ENCODE peak calls at places on chromosomes 11 and 22, in seven cellular contexts. One of them, this sample, is unnamed.

GRCh38 chr22:19889951-19890350 is 35.3 kb upstream of the GNB1L start:
- DNase-seq in HCT116: no peak
- DNase-seq in SK-N-SH: no peak
- DNase-seq in H1: no peak
- DNase-seq in HepG2: no peak
- DNase-seq in K562: no peak
- DNase-seq in GM12878: no peak
- DNase-seq in this sample: no peak

GRCh38 chr11:19817870-19818269 is 105.2 kb downstream of the NAV2 start:
- DNase-seq in HCT116: no peak
- DNase-seq in SK-N-SH: no peak
- DNase-seq in H1: peak; percentile 51
- DNase-seq in HepG2: no peak
- DNase-seq in K562: no peak
- DNase-seq in GM12878: no peak
- DNase-seq in this sample: no peak

GRCh38 chr11:76610871-76611475 is 59.6 kb downstream of the LRRC32 start:
- DNase-seq in HCT116: no peak
- DNase-seq in SK-N-SH: peak; percentile 84
- DNase-seq in H1: no peak
- DNase-seq in HepG2: no peak
- DNase-seq in K562: no peak
- DNase-seq in GM12878: no peak
- DNase-seq in this sample: no peak

GRCh38 chr11:47946682-47947575 is 33.4 kb upstream of the PTPRJ start:
- DNase-seq in HCT116: peak; percentile 84
- DNase-seq in SK-N-SH: no peak
- DNase-seq in H1: no peak
- DNase-seq in HepG2: no peak
- DNase-seq in K562: peak; percentile 85
- DNase-seq in GM12878: no peak
- DNase-seq in this sample: peak; percentile 69

GRCh38 chr11:44505591-44506054 is 59.8 kb upstream of the CD82 start:
- DNase-seq in HCT116: no peak
- DNase-seq in SK-N-SH: no peak
- DNase-seq in H1: no peak
- DNase-seq in HepG2: no peak
- DNase-seq in K562: no peak
- DNase-seq in GM12878: no peak
- DNase-seq in this sample: peak; percentile 27

GRCh38 chr11:44404736-44405395 is 94.9 kb upstream of the ALX4 start:
- DNase-seq in HCT116: no peak
- DNase-seq in SK-N-SH: no peak
- DNase-seq in H1: no peak
- DNase-seq in HepG2: no peak
- DNase-seq in K562: no peak
- DNase-seq in GM12878: no peak
- DNase-seq in this sample: no peak

GRCh38 chr11:28566643-28567042 is 458.5 kb downstream of the METTL15 start:
- DNase-seq in HCT116: peak; percentile 52
- DNase-seq in SK-N-SH: peak; percentile 1
- DNase-seq in H1: peak; percentile 41
- DNase-seq in HepG2: no peak
- DNase-seq in K562: peak; percentile 7
- DNase-seq in GM12878: no peak
- DNase-seq in this sample: no peak

GRCh38 chr11:75096456-75097172 is at the start of gene OR2AT4:
- DNase-seq in HCT116: no peak
- DNase-seq in SK-N-SH: no peak
- DNase-seq in H1: no peak
- DNase-seq in HepG2: no peak
- DNase-seq in K562: peak; percentile 41
- DNase-seq in GM12878: no peak
- DNase-seq in this sample: no peak

GRCh38 chr22:33110562-33111163 is 52.5 kb upstream of the SYN3 start:
- DNase-seq in HCT116: no peak
- DNase-seq in SK-N-SH: no peak
- DNase-seq in H1: no peak
- DNase-seq in HepG2: no peak
- DNase-seq in K562: no peak
- DNase-seq in GM12878: no peak
- DNase-seq in this sample: no peak

GRCh38 chr11:134537296-134537695 is 125.3 kb upstream of the B3GAT1 start:
- DNase-seq in HCT116: no peak
- DNase-seq in SK-N-SH: no peak
- DNase-seq in H1: no peak
- DNase-seq in HepG2: no peak
- DNase-seq in K562: no peak
- DNase-seq in GM12878: no peak
- DNase-seq in this sample: no peak
- TF ChIP-seq JUND in HCT116: no peak
- TF ChIP-seq JUND in SK-N-SH: no peak
- TF ChIP-seq JUND in H1: no peak
- TF ChIP-seq JUND in HepG2: no peak
- TF ChIP-seq JUND in K562: no peak
- TF ChIP-seq JUND in GM12878: no peak
- TF ChIP-seq JUND in this sample: no peak

GRCh38 chr11:116890193-116890592 is 52.8 kb upstream of the APOA1 start:
- DNase-seq in HCT116: no peak
- DNase-seq in SK-N-SH: no peak
- DNase-seq in H1: no peak
- DNase-seq in HepG2: no peak
- DNase-seq in K562: no peak
- DNase-seq in GM12878: peak; percentile 26
- DNase-seq in this sample: no peak

GRCh38 chr11:116882386-116882785 is 45.0 kb upstream of the APOA1 start:
- DNase-seq in HCT116: peak; percentile 13
- DNase-seq in SK-N-SH: no peak
- DNase-seq in H1: no peak
- DNase-seq in HepG2: no peak
- DNase-seq in K562: no peak
- DNase-seq in GM12878: no peak
- DNase-seq in this sample: no peak

GRCh38 chr11:116888884-116889549 is 51.6 kb upstream of the APOA1 start:
- DNase-seq in HCT116: no peak
- DNase-seq in SK-N-SH: no peak
- DNase-seq in H1: no peak
- DNase-seq in HepG2: peak; percentile 24
- DNase-seq in K562: no peak
- DNase-seq in GM12878: peak; percentile 4
- DNase-seq in this sample: no peak

GRCh38 chr11:116887909-116888556 is 50.6 kb upstream of the APOA1 start:
- DNase-seq in HCT116: no peak
- DNase-seq in SK-N-SH: no peak
- DNase-seq in H1: no peak
- DNase-seq in HepG2: no peak
- DNase-seq in K562: no peak
- DNase-seq in GM12878: no peak
- DNase-seq in this sample: no peak

DNA sequence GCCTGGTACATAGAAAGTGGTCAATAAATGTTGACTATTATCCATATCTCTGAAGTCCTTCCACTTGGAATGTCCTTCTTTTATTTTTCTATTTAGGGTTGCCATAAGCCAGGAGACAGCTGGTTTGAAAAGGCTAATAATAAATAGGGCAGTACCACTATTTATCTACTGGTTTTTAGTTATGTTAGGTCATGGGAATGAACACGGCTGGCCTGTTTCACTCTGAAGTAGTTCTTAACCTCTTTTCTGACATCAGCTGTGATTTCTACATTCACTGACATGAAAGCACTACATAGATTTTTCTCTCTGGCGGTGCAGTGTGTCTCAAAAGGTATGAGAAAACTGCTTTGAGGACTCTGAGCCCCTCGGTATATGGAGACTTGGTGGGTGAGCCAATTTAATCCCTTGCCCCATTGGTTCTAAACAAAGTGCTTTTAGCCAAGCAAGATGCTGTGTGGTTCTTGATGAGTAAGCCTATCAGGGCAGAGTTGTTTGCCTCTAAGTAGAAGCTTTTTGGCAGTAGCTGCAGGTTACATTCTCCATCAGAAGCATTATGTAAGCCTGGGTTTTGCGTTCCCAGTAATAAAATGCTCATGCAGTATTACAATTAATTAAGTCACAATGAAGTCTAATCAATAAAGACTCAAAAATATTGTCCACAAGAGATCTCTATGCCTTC is 48.7 kb upstream of the APOA1 start:
- DNase-seq in HCT116: no peak
- DNase-seq in SK-N-SH: no peak
- DNase-seq in H1: no peak
- DNase-seq in HepG2: no peak
- DNase-seq in K562: no peak
- DNase-seq in GM12878: no peak
- DNase-seq in this sample: no peak
- TF ChIP-seq JUND in HCT116: no peak
- TF ChIP-seq JUND in SK-N-SH: no peak
- TF ChIP-seq JUND in H1: no peak
- TF ChIP-seq JUND in HepG2: no peak
- TF ChIP-seq JUND in K562: no peak
- TF ChIP-seq JUND in GM12878: no peak
- TF ChIP-seq JUND in this sample: no peak

DNA sequence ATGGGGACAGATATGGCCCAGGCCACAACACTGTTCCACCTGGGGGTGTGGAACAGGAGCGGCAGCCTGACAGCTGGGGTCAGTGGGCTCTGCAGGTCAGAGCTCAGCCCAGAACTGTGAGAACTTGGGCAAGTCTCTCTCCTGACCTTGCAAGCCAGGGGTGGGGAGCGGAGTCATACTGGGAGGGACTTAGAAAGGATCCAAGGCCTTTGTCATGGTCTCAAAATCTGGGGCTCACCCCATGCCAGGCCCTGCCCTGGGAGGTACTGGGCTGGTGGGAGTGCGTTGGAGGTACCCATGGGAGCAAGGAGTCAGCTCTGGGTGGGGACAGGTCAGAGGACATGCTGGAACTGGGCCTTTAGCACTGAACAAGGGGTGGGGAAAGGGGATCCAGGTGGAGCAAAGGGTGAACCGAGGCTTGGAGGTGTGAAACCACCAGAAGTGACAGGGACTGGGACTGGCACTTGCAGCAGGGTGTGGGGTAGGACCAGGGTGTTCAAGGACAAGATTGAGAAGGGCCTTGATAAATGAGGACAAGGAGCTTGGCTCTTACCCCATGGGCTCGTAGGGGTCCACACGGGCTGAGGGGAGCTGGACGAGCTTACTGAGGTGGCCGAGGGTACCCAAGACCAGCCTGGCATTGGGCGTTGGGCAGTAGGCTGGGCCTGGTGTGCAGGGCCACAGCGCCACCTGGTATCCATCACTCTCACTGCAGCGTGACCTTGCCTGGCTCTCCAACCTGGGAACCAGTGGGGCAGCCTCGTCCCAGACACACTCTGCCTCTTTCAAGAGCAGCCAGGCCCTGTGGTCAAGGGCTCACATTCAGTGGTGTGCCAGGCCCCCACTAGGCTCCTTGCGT is 7.4 kb upstream of the PMM1 start:
- DNase-seq in HCT116: no peak
- DNase-seq in SK-N-SH: peak; percentile 76
- DNase-seq in H1: peak; percentile 54
- DNase-seq in HepG2: peak; percentile 39
- DNase-seq in K562: peak; percentile 47
- DNase-seq in GM12878: no peak
- DNase-seq in this sample: peak; percentile 66
- TF ChIP-seq JUND in HCT116: no peak
- TF ChIP-seq JUND in SK-N-SH: no peak
- TF ChIP-seq JUND in H1: peak; percentile 23
- TF ChIP-seq JUND in HepG2: no peak
- TF ChIP-seq JUND in K562: no peak
- TF ChIP-seq JUND in GM12878: no peak
- TF ChIP-seq JUND in this sample: no peak

GRCh38 chr11:96307748-96308133 is 35.3 kb downstream of the MAML2 start:
- DNase-seq in HCT116: peak; percentile 84
- DNase-seq in SK-N-SH: no peak
- DNase-seq in H1: no peak
- DNase-seq in HepG2: no peak
- DNase-seq in K562: no peak
- DNase-seq in GM12878: no peak
- DNase-seq in this sample: no peak
- TF ChIP-seq JUND in HCT116: peak; percentile 84
- TF ChIP-seq JUND in SK-N-SH: peak; percentile 82
- TF ChIP-seq JUND in H1: no peak
- TF ChIP-seq JUND in HepG2: no peak
- TF ChIP-seq JUND in K562: no peak
- TF ChIP-seq JUND in GM12878: no peak
- TF ChIP-seq JUND in this sample: no peak

DNA sequence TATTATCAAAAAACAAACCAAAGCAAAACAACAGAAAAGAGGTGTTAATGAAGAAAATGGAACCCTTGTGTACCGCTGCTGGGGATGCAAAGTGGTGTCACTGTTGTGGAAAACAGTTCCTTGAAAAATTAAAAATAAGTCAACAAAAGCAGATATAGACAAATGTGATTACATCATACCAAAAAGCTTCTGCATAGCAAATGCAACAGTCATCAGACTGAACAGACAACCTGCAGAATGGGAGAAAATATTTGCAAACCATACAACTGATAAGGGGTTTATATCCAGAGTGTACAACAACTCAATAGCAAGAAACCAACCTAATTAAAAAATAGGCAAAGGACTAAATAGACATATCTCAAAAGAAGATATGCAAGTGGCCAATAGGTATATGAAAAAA is 22.9 kb upstream of the CARS1 start:
- DNase-seq in HCT116: no peak
- DNase-seq in SK-N-SH: no peak
- DNase-seq in H1: no peak
- DNase-seq in HepG2: no peak
- DNase-seq in K562: no peak
- DNase-seq in GM12878: no peak
- DNase-seq in this sample: no peak
- TF ChIP-seq JUND in HCT116: no peak
- TF ChIP-seq JUND in SK-N-SH: no peak
- TF ChIP-seq JUND in H1: no peak
- TF ChIP-seq JUND in HepG2: no peak
- TF ChIP-seq JUND in K562: no peak
- TF ChIP-seq JUND in GM12878: no peak
- TF ChIP-seq JUND in this sample: no peak

GRCh38 chr11:126185200-126186030 is 26.0 kb downstream of the RPUSD4 start:
- DNase-seq in HCT116: no peak
- DNase-seq in SK-N-SH: no peak
- DNase-seq in H1: no peak
- DNase-seq in HepG2: peak; percentile 61
- DNase-seq in K562: no peak
- DNase-seq in GM12878: no peak
- DNase-seq in this sample: no peak
- TF ChIP-seq JUND in HCT116: no peak
- TF ChIP-seq JUND in SK-N-SH: no peak
- TF ChIP-seq JUND in H1: no peak
- TF ChIP-seq JUND in HepG2: no peak
- TF ChIP-seq JUND in K562: no peak
- TF ChIP-seq JUND in GM12878: no peak
- TF ChIP-seq JUND in this sample: no peak

GRCh38 chr11:132257861-132258260 is 887.4 kb downstream of the NTM start:
- DNase-seq in HCT116: no peak
- DNase-seq in SK-N-SH: no peak
- DNase-seq in H1: no peak
- DNase-seq in HepG2: no peak
- DNase-seq in K562: no peak
- DNase-seq in GM12878: no peak
- DNase-seq in this sample: no peak
- TF ChIP-seq JUND in HCT116: no peak
- TF ChIP-seq JUND in SK-N-SH: no peak
- TF ChIP-seq JUND in H1: no peak
- TF ChIP-seq JUND in HepG2: no peak
- TF ChIP-seq JUND in K562: no peak
- TF ChIP-seq JUND in GM12878: no peak
- TF ChIP-seq JUND in this sample: no peak